ENCODE peak calls at places on chromosomes 13 and 19, in six cellular contexts. S is uterus; N is testis; P is CD8-positive, alpha-beta T cell; M is right cardiac atrium; H is fibroblast of lung. U is an unnamed sample.

GRCh38 chr19:39177736-39178135 is 19.0 kb upstream of the NCCRP1 start:
- DNase-seq in N (no peak), P (no peak), M (no peak), H (no peak), S (no peak), U (no peak)

GRCh38 chr19:45173816-45174215 is 4.2 kb downstream of the TRAPPC6A start:
- DNase-seq in M (no peak), P (no peak), H (peak), S (no peak), N (no peak), U (no peak)

GRCh38 chr19:16470911-16471811 is 609 bp downstream of the EPS15L1 start:
- DNase-seq in M (peak), H (peak), P (no peak), S (no peak), N (no peak), U (no peak)

GRCh38 chr19:12230751-12231733 is 63.6 kb downstream of the ZNF44 start:
- DNase-seq in H (no peak), S (no peak), P (no peak), N (no peak), M (peak), U (peak)

GRCh38 chr13:30158774-30159445 is 148.4 kb downstream of the KATNAL1 start:
- DNase-seq in H (peak), M (no peak), S (peak), N (peak), P (no peak), U (no peak)

GRCh38 chr19:12938536-12939291 is at the start of gene CALR:
- DNase-seq in M (no peak), N (no peak), H (peak), S (no peak), P (no peak), U (no peak)

GRCh38 chr13:107289540-107289939 is 721.6 kb upstream of the ARGLU1 start:
- DNase-seq in M (no peak), S (no peak), P (no peak), N (no peak), H (no peak), U (no peak)

GRCh38 chr13:24407844-24408243 is 98.5 kb downstream of the C1QTNF9 start:
- DNase-seq in N (no peak), S (no peak), M (no peak), P (no peak), H (no peak), U (no peak)

GRCh38 chr13:101706651-101707050 is 254.2 kb downstream of the ITGBL1 start:
- DNase-seq in S (no peak), N (no peak), M (peak), P (no peak), H (peak), U (no peak)

GRCh38 chr19:7831452-7831851 is 1.4 kb downstream of the EVI5L start:
- DNase-seq in P (no peak), N (no peak), M (no peak), S (no peak), H (peak), U (no peak)

GRCh38 chr13:72458701-72459100 is 268.7 kb downstream of the MZT1 start:
- DNase-seq in S (no peak), N (no peak), P (no peak), M (no peak), H (peak), U (no peak)

GRCh38 chr13:23514076-23514475 is 56.1 kb upstream of the TNFRSF19 start:
- DNase-seq in M (peak), P (no peak), H (no peak), S (no peak), N (no peak), U (no peak)

GRCh38 chr13:31638577-31638976 is 100.7 kb upstream of the RXFP2 start:
- DNase-seq in M (no peak), S (no peak), H (peak), P (no peak), N (no peak), U (peak)

GRCh38 chr13:102294407-102295018 is 107.3 kb downstream of the FGF14 start:
- DNase-seq in P (no peak), S (no peak), H (peak), M (no peak), N (no peak), U (no peak)

GRCh38 chr13:26476111-26476743 is 81.3 kb upstream of the WASF3 start:
- DNase-seq in N (peak), M (peak), P (no peak), S (no peak), H (peak), U (no peak)

GRCh38 chr13:29785978-29786377 is 64.4 kb downstream of the UBL3 start:
- DNase-seq in S (no peak), N (no peak), M (no peak), P (no peak), H (no peak), U (no peak)

GRCh38 chr13:74978596-74978995 is 503.4 kb downstream of the TBC1D4 start:
- DNase-seq in H (no peak), S (no peak), P (no peak), M (no peak), N (no peak), U (no peak)

GRCh38 chr19:53792721-53793433 is 31.2 kb downstream of the NLRP12 start:
- DNase-seq in M (peak), H (peak), N (peak), P (peak), S (peak), U (peak)

GRCh38 chr19:14809272-14810057 is 25.5 kb downstream of the OR7A5 start:
- DNase-seq in H (no peak), P (no peak), M (no peak), S (no peak), N (no peak), U (no peak)

GRCh38 chr19:35030257-35031071 is at the start of gene SCN1B:
- DNase-seq in M (peak), P (peak), S (peak), N (peak), H (peak), U (peak)

GRCh38 chr13:35354305-35354704 is 122.2 kb downstream of the MAB21L1 start:
- DNase-seq in N (no peak), H (no peak), M (no peak), S (no peak), P (no peak), U (no peak)

GRCh38 chr13:49219647-49220034 is 497 bp upstream of the MLNR start:
- DNase-seq in N (peak), P (no peak), M (no peak), H (no peak), S (no peak), U (no peak)

GRCh38 chr13:79581870-79582315 is 100.9 kb downstream of the NDFIP2 start:
- DNase-seq in M (peak), H (peak), N (peak), P (no peak), S (no peak), U (peak)

GRCh38 chr19:51572908-51573307 is 1.8 kb downstream of the ZNF175 start:
- DNase-seq in M (no peak), P (no peak), H (peak), S (no peak), N (no peak), U (no peak)

GRCh38 chr13:43698743-43699142 is 88.0 kb downstream of the ENOX1 start:
- DNase-seq in H (peak), S (no peak), N (no peak), P (no peak), M (no peak), U (no peak)

GRCh38 chr13:110134801-110135200 is 172.2 kb downstream of the COL4A1 start:
- DNase-seq in M (no peak), S (no peak), N (no peak), P (no peak), H (no peak), U (no peak)
- H3K27ac ChIP-seq in M (peak), S (no peak), N (no peak), P (no peak), H (no peak), U (peak)

GRCh38 chr13:110559429-110559943 is 2.0 kb downstream of the RAB20 start:
- DNase-seq in H (peak), M (peak), P (no peak), N (peak), S (peak), U (peak)

GRCh38 chr13:110557610-110558305 is 3.8 kb downstream of the RAB20 start:
- DNase-seq in S (no peak), H (no peak), N (no peak), P (no peak), M (no peak), U (no peak)

GRCh38 chr13:110561335-110562033 is at the start of gene RAB20:
- DNase-seq in M (peak), N (peak), P (peak), H (peak), S (peak), U (peak)

GRCh38 chr13:110560606-110561334 is 752 bp downstream of the RAB20 start:
- DNase-seq in M (peak), H (peak), S (peak), N (peak), P (no peak), U (no peak)

DNA sequence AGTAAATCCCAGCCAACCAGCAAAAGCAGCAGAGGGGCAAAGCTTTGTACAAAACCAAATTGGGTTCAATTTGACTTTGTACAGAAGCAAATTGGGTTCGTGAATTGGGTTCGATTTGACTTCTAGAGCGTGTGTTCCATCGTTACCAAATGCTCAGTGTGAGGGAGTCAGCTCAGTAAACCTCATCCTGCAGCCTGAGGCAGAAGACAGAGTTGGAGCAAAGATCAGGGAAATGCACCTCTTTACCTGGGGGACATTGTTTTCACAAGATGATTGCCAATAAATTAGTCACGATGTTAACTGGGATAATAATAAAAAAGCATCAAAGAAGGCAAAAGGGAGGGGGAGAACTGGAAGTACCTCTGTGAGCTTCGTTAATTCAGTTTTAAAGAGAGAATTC is 1.5 kb downstream of the RAB20 start:
- DNase-seq in N (no peak), P (no peak), S (no peak), H (no peak), M (no peak), U (no peak)
- H3K27ac ChIP-seq in N (peak), P (no peak), S (peak), H (peak), M (peak), U (peak)

GRCh38 chr13:50650478-50650877 is 193.0 kb downstream of the DLEU7 start:
- DNase-seq in M (no peak), P (no peak), H (no peak), N (no peak), S (no peak), U (no peak)
- H3K27ac ChIP-seq in M (no peak), P (no peak), H (no peak), N (no peak), S (peak), U (no peak)

GRCh38 chr13:91704398-91704797 is 306.0 kb downstream of the GPC5 start:
- DNase-seq in M (no peak), N (no peak), P (no peak), H (no peak), S (no peak), U (no peak)
- H3K27ac ChIP-seq in M (no peak), N (no peak), P (no peak), H (no peak), S (no peak), U (no peak)